ENCODE peak calls at places on chromosomes 11 and 22, in five cellular contexts. One of them, this sample, is unnamed.

GRCh38 chr22:27416553-27417427 is 384.8 kb downstream of the MN1 start:
- DNase-seq in cardiac muscle cell: peak
- DNase-seq in fibroblast of pulmonary artery: peak
- DNase-seq in Calu3: no peak
- DNase-seq in endothelial cell: no peak
- DNase-seq in this sample: no peak

GRCh38 chr11:68575025-68575665 is 109.2 kb upstream of the GAL start:
- DNase-seq in cardiac muscle cell: no peak
- DNase-seq in Calu3: no peak
- DNase-seq in fibroblast of pulmonary artery: no peak
- DNase-seq in endothelial cell: no peak
- DNase-seq in this sample: no peak

GRCh38 chr22:49962751-49963646 is 2.4 kb downstream of the PIM3 start:
- DNase-seq in fibroblast of pulmonary artery: no peak
- DNase-seq in endothelial cell: no peak
- DNase-seq in cardiac muscle cell: no peak
- DNase-seq in Calu3: peak
- DNase-seq in this sample: no peak

GRCh38 chr22:27810566-27810965 is 9.0 kb upstream of the MN1 start:
- DNase-seq in cardiac muscle cell: no peak
- DNase-seq in Calu3: no peak
- DNase-seq in fibroblast of pulmonary artery: peak
- DNase-seq in endothelial cell: no peak
- DNase-seq in this sample: no peak

GRCh38 chr11:69283446-69283845 is 10.5 kb upstream of the MYEOV start:
- DNase-seq in fibroblast of pulmonary artery: no peak
- DNase-seq in endothelial cell: no peak
- DNase-seq in cardiac muscle cell: no peak
- DNase-seq in Calu3: no peak
- DNase-seq in this sample: no peak

GRCh38 chr11:2213890-2214526 is 42.4 kb upstream of the TH start:
- DNase-seq in cardiac muscle cell: no peak
- DNase-seq in Calu3: no peak
- DNase-seq in endothelial cell: no peak
- DNase-seq in fibroblast of pulmonary artery: no peak
- DNase-seq in this sample: no peak

GRCh38 chr11:68051191-68052136 is 12.6 kb downstream of the TCIRG1 start:
- DNase-seq in endothelial cell: peak
- DNase-seq in cardiac muscle cell: no peak
- DNase-seq in Calu3: no peak
- DNase-seq in fibroblast of pulmonary artery: no peak
- DNase-seq in this sample: no peak

GRCh38 chr11:122721964-122722266 is 66.4 kb downstream of the UBASH3B start:
- DNase-seq in Calu3: no peak
- DNase-seq in cardiac muscle cell: no peak
- DNase-seq in fibroblast of pulmonary artery: peak
- DNase-seq in endothelial cell: no peak
- DNase-seq in this sample: no peak

GRCh38 chr11:6992026-6992425 is 28.1 kb downstream of the ZNF214 start:
- DNase-seq in fibroblast of pulmonary artery: peak
- DNase-seq in Calu3: no peak
- DNase-seq in endothelial cell: no peak
- DNase-seq in cardiac muscle cell: no peak
- DNase-seq in this sample: no peak

GRCh38 chr11:111474432-111474831 is 37.8 kb downstream of the BTG4 start:
- DNase-seq in fibroblast of pulmonary artery: no peak
- DNase-seq in endothelial cell: no peak
- DNase-seq in Calu3: no peak
- DNase-seq in cardiac muscle cell: no peak
- DNase-seq in this sample: no peak

GRCh38 chr11:113730887-113731726 is 25.0 kb upstream of the TMPRSS5 start:
- DNase-seq in endothelial cell: peak
- DNase-seq in fibroblast of pulmonary artery: peak
- DNase-seq in cardiac muscle cell: peak
- DNase-seq in Calu3: peak
- DNase-seq in this sample: no peak

GRCh38 chr11:122741613-122742012 is 86.1 kb downstream of the UBASH3B start:
- DNase-seq in fibroblast of pulmonary artery: peak
- DNase-seq in Calu3: no peak
- DNase-seq in endothelial cell: no peak
- DNase-seq in cardiac muscle cell: no peak
- DNase-seq in this sample: no peak

GRCh38 chr11:30605036-30605435 is 18.9 kb upstream of the MPPED2 start:
- DNase-seq in Calu3: no peak
- DNase-seq in endothelial cell: no peak
- DNase-seq in fibroblast of pulmonary artery: no peak
- DNase-seq in cardiac muscle cell: no peak
- DNase-seq in this sample: no peak

GRCh38 chr11:19185516-19186052 is 16.2 kb downstream of the CSRP3 start:
- DNase-seq in endothelial cell: no peak
- DNase-seq in fibroblast of pulmonary artery: no peak
- DNase-seq in cardiac muscle cell: no peak
- DNase-seq in Calu3: no peak
- DNase-seq in this sample: no peak

GRCh38 chr22:36297568-36297967 is 44.6 kb downstream of the APOL1 start:
- DNase-seq in Calu3: no peak
- DNase-seq in fibroblast of pulmonary artery: no peak
- DNase-seq in cardiac muscle cell: no peak
- DNase-seq in endothelial cell: no peak
- DNase-seq in this sample: no peak

GRCh38 chr11:19813158-19813879 is 100.7 kb downstream of the NAV2 start:
- DNase-seq in fibroblast of pulmonary artery: no peak
- DNase-seq in endothelial cell: no peak
- DNase-seq in cardiac muscle cell: no peak
- DNase-seq in Calu3: no peak
- DNase-seq in this sample: no peak

GRCh38 chr11:102253018-102253775 is 64.1 kb upstream of the BIRC3 start:
- DNase-seq in endothelial cell: no peak
- DNase-seq in Calu3: no peak
- DNase-seq in cardiac muscle cell: no peak
- DNase-seq in fibroblast of pulmonary artery: no peak
- DNase-seq in this sample: no peak

GRCh38 chr11:93700830-93701229 is 39.3 kb downstream of the CEP295 start:
- DNase-seq in endothelial cell: no peak
- DNase-seq in cardiac muscle cell: no peak
- DNase-seq in fibroblast of pulmonary artery: peak
- DNase-seq in Calu3: no peak
- DNase-seq in this sample: no peak

GRCh38 chr22:33022231-33022630 is 36.0 kb downstream of the SYN3 start:
- DNase-seq in fibroblast of pulmonary artery: no peak
- DNase-seq in Calu3: no peak
- DNase-seq in endothelial cell: no peak
- DNase-seq in cardiac muscle cell: no peak
- DNase-seq in this sample: no peak

GRCh38 chr11:104700609-104701008 is 197.7 kb downstream of the CASP12 start:
- DNase-seq in endothelial cell: no peak
- DNase-seq in fibroblast of pulmonary artery: peak
- DNase-seq in Calu3: no peak
- DNase-seq in cardiac muscle cell: no peak
- DNase-seq in this sample: no peak

GRCh38 chr11:67369801-67370284 is 3.6 kb downstream of the CLCF1 start:
- DNase-seq in fibroblast of pulmonary artery: peak
- DNase-seq in endothelial cell: no peak
- DNase-seq in Calu3: no peak
- DNase-seq in cardiac muscle cell: no peak
- DNase-seq in this sample: no peak

GRCh38 chr11:112024778-112025678 is at the start of gene DLAT:
- DNase-seq in cardiac muscle cell: peak
- DNase-seq in Calu3: peak
- DNase-seq in fibroblast of pulmonary artery: peak
- DNase-seq in endothelial cell: peak
- DNase-seq in this sample: peak

GRCh38 chr11:62190011-62190410 is at the start of gene SCGB1D1:
- DNase-seq in fibroblast of pulmonary artery: no peak
- DNase-seq in endothelial cell: no peak
- DNase-seq in Calu3: no peak
- DNase-seq in cardiac muscle cell: no peak
- DNase-seq in this sample: no peak

GRCh38 chr11:120255519-120255866 is 15.6 kb downstream of the POU2F3 start:
- DNase-seq in endothelial cell: no peak
- DNase-seq in fibroblast of pulmonary artery: no peak
- DNase-seq in cardiac muscle cell: no peak
- DNase-seq in Calu3: no peak
- DNase-seq in this sample: no peak

GRCh38 chr11:116731821-116732739 is 40.7 kb downstream of the BUD13 start:
- DNase-seq in fibroblast of pulmonary artery: no peak
- DNase-seq in endothelial cell: no peak
- DNase-seq in Calu3: no peak
- DNase-seq in cardiac muscle cell: peak
- DNase-seq in this sample: no peak

GRCh38 chr11:116733959-116734517 is 38.7 kb downstream of the BUD13 start:
- DNase-seq in cardiac muscle cell: no peak
- DNase-seq in endothelial cell: no peak
- DNase-seq in Calu3: no peak
- DNase-seq in fibroblast of pulmonary artery: no peak
- DNase-seq in this sample: no peak

GRCh38 chr11:116731097-116731761 is 41.6 kb downstream of the BUD13 start:
- DNase-seq in endothelial cell: peak
- DNase-seq in fibroblast of pulmonary artery: peak
- DNase-seq in cardiac muscle cell: peak
- DNase-seq in Calu3: no peak
- DNase-seq in this sample: no peak

GRCh38 chr11:116733386-116733755 is 39.4 kb downstream of the BUD13 start:
- DNase-seq in Calu3: no peak
- DNase-seq in endothelial cell: no peak
- DNase-seq in cardiac muscle cell: no peak
- DNase-seq in fibroblast of pulmonary artery: no peak
- DNase-seq in this sample: no peak

GRCh38 chr11:116732740-116733385 is 39.9 kb downstream of the BUD13 start:
- DNase-seq in endothelial cell: peak
- DNase-seq in fibroblast of pulmonary artery: peak
- DNase-seq in cardiac muscle cell: peak
- DNase-seq in Calu3: peak
- DNase-seq in this sample: peak
- TF ChIP-seq CTCF in endothelial cell: peak
- TF ChIP-seq CTCF in fibroblast of pulmonary artery: peak
- TF ChIP-seq CTCF in cardiac muscle cell: peak
- TF ChIP-seq CTCF in Calu3: peak
- TF ChIP-seq CTCF in this sample: peak

GRCh38 chr22:38943181-38943580 is 14.2 kb upstream of the APOBEC3A start:
- DNase-seq in fibroblast of pulmonary artery: no peak
- DNase-seq in endothelial cell: no peak
- DNase-seq in Calu3: no peak
- DNase-seq in cardiac muscle cell: no peak
- DNase-seq in this sample: no peak
- TF ChIP-seq CTCF in fibroblast of pulmonary artery: peak
- TF ChIP-seq CTCF in endothelial cell: no peak
- TF ChIP-seq CTCF in Calu3: no peak
- TF ChIP-seq CTCF in cardiac muscle cell: peak
- TF ChIP-seq CTCF in this sample: no peak

GRCh38 chr11:64269380-64270234 is 14.9 kb downstream of the BAD start:
- DNase-seq in endothelial cell: peak
- DNase-seq in cardiac muscle cell: peak
- DNase-seq in fibroblast of pulmonary artery: peak
- DNase-seq in Calu3: peak
- DNase-seq in this sample: peak

GRCh38 chr11:64268028-64268686 is 16.3 kb downstream of the BAD start:
- DNase-seq in cardiac muscle cell: no peak
- DNase-seq in Calu3: no peak
- DNase-seq in fibroblast of pulmonary artery: peak
- DNase-seq in endothelial cell: no peak
- DNase-seq in this sample: no peak

GRCh38 chr11:64275031-64275800 is 9.2 kb downstream of the BAD start:
- DNase-seq in cardiac muscle cell: no peak
- DNase-seq in Calu3: no peak
- DNase-seq in fibroblast of pulmonary artery: no peak
- DNase-seq in endothelial cell: no peak
- DNase-seq in this sample: no peak

GRCh38 chr11:64268687-64269379 is 15.6 kb downstream of the BAD start:
- DNase-seq in Calu3: peak
- DNase-seq in cardiac muscle cell: no peak
- DNase-seq in endothelial cell: no peak
- DNase-seq in fibroblast of pulmonary artery: peak
- DNase-seq in this sample: peak

DNA sequence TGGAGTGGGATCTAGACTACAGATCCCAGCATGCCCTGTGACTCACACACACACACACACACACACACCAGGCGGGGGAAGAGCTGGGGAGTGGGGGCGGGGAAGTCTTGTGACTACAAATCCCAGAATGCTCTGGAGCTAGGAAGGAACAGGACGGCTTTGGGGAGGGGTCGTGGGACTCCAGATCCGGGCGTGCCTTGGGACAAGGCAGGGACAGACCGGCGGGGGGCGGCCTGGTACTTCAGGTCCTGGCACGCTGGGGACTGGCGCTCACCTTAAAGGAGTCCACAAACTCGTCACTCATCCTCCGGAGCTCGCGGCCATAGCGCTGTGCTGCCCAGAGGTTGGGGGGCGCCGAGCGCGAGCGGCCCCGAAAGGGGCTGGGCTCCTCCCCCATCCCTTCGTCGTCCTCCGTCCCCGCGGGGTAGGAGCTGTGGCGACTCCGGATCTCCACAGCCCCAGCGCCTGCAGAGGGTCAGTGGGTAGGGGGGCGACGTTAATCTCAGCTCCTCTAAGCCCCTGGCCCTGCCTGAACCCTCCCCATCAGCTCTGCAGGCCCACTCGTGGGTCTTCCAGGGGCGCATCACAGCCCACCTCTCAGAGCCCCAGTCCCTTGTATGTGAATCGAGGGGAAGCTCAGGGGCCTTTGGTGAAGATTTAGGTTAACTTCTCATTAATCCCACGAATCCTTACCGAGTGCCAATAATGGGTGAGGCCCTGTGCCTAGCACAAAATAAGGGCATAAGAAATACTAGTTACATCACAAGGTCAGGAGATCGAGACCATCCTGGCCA is 12.9 kb downstream of the BAD start:
- DNase-seq in fibroblast of pulmonary artery: peak
- DNase-seq in Calu3: peak
- DNase-seq in endothelial cell: peak
- DNase-seq in cardiac muscle cell: peak
- DNase-seq in this sample: peak
- TF ChIP-seq CTCF in fibroblast of pulmonary artery: no peak
- TF ChIP-seq CTCF in Calu3: no peak
- TF ChIP-seq CTCF in endothelial cell: no peak
- TF ChIP-seq CTCF in cardiac muscle cell: peak
- TF ChIP-seq CTCF in this sample: peak

DNA sequence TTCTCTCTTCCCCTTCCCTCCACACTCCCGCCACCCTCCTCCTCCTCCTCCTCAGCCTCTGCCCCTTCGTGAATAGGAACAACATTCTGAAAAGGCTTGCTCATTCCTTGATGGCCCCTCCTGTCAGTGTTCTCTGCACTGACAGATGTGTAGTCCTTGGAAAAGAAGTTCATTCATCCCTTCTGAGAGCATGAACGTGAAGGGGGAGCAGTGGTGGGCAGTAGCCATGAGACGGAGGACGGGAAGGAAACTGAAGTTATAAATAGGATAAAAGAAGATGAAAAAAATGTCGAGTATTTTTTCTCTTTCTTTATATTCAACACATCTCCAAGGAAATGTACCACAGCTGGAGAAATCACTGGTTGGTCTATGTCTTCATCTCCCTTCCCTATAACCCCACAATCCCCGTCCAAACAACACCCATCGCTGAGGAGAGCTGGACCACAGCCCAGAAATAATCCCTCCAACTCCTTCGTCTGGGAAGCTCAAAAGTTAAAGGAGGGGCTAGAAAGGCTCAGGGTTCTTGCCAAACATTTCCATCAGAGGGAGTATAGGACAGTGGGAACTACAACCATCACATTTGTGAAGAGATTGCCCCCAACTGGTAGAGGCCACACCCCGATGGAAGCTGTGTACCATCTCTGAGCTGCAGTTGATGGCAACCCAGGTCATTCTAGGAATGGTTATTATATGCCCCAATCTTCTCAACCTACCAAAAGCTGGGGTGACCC is 33.5 kb downstream of the ETS1 start:
- DNase-seq in Calu3: no peak
- DNase-seq in endothelial cell: no peak
- DNase-seq in fibroblast of pulmonary artery: peak
- DNase-seq in cardiac muscle cell: no peak
- DNase-seq in this sample: no peak
- TF ChIP-seq CTCF in Calu3: no peak
- TF ChIP-seq CTCF in endothelial cell: no peak
- TF ChIP-seq CTCF in fibroblast of pulmonary artery: peak
- TF ChIP-seq CTCF in cardiac muscle cell: peak
- TF ChIP-seq CTCF in this sample: peak

This sample was measured in GM10248.